ENCODE peak calls at places on chromosomes 4 and X, in six cellular contexts. M is bronchial epithelial cell, A is neural crest cell, X is EL, Y is NCI-H524, T is iPS DF 6.9. Z is an unnamed sample.
A peak's percentile ranks its signal among the peaks of the same experiment; 100 is the strongest.

GRCh38 chr4:36785965-36786364 is 458.6 kb upstream of the NWD2 start:
- DNase-seq in X (no peak), Y (no peak), M (no peak), T (no peak), A (no peak), Z (no peak)

GRCh38 chrX:11334165-11334564 is 41.0 kb downstream of the AMELX start:
- DNase-seq in T (no peak), M (peak; percentile 75), X (no peak), A (no peak), Y (no peak), Z (no peak)

GRCh38 chr4:54541426-54542118 is 116.2 kb upstream of the KIT start:
- DNase-seq in A (no peak), Y (no peak), T (no peak), M (no peak), X (peak; percentile 79), Z (peak; percentile 93)

GRCh38 chr4:140098481-140099132 is 55.4 kb downstream of the MAML3 start:
- DNase-seq in A (no peak), T (no peak), Y (no peak), M (peak; percentile 52), X (peak; percentile 23), Z (peak; percentile 52)

GRCh38 chr4:134807231-134807745 is 605.7 kb upstream of the PABPC4L start:
- DNase-seq in A (no peak), X (no peak), M (no peak), T (no peak), Y (no peak), Z (no peak)

GRCh38 chrX:109632906-109633504 is 8.0 kb upstream of the KCNE5 start:
- DNase-seq in X (peak; percentile 21), Y (peak; percentile 45), M (peak; percentile 5), T (peak; percentile 1), A (peak; percentile 36), Z (peak; percentile 37)

GRCh38 chr4:8738471-8738931 is 133.1 kb downstream of the HMX1 start:
- DNase-seq in T (no peak), M (no peak), X (no peak), A (no peak), Y (no peak), Z (no peak)

GRCh38 chr4:88166608-88167007 is 8.2 kb upstream of the ABCG2 start:
- DNase-seq in T (no peak), Y (no peak), A (no peak), X (no peak), M (no peak), Z (no peak)

GRCh38 chrX:13939741-13940597 is 89.7 kb downstream of the GEMIN8 start:
- DNase-seq in T (no peak), Y (no peak), X (no peak), A (no peak), M (no peak), Z (no peak)

GRCh38 chrX:23637187-23637586 is 30.1 kb upstream of the PRDX4 start:
- DNase-seq in Y (peak; percentile 18), A (no peak), M (no peak), X (no peak), T (no peak), Z (no peak)

GRCh38 chr4:26204249-26204825 is 116.5 kb upstream of the RBPJ start:
- DNase-seq in M (no peak), A (no peak), Y (no peak), X (no peak), T (no peak), Z (no peak)

GRCh38 chrX:133994576-133994975 is 9.2 kb upstream of the GPC3 start:
- DNase-seq in X (no peak), Y (no peak), T (no peak), M (no peak), A (no peak), Z (no peak)

GRCh38 chrX:119654112-119654531 is 38.8 kb downstream of the SEPTIN6 start:
- DNase-seq in A (peak; percentile 1), T (no peak), Y (peak; percentile 2), X (no peak), M (peak; percentile 34), Z (peak; percentile 59)

GRCh38 chr4:163063891-163064290 is 102.8 kb downstream of the NAF1 start:
- DNase-seq in A (no peak), T (no peak), Y (no peak), X (peak; percentile 78), M (peak; percentile 36), Z (peak; percentile 60)

GRCh38 chrX:84467898-84468297 is 34.4 kb downstream of the HDX start:
- DNase-seq in T (no peak), M (no peak), X (no peak), Y (no peak), A (no peak), Z (no peak)

GRCh38 chr4:4488405-4489404 is 53.1 kb downstream of the STX18 start:
- DNase-seq in A (peak; percentile 69), X (peak; percentile 73), T (peak; percentile 33), M (peak; percentile 74), Y (peak; percentile 65), Z (peak; percentile 80)

GRCh38 chrX:26442340-26442739 is 226.4 kb downstream of the MAGEB5 start:
- DNase-seq in X (no peak), A (no peak), M (peak; percentile 2), Y (peak; percentile 69), T (no peak), Z (no peak)

GRCh38 chr4:140152760-140153418 is 1.1 kb downstream of the MAML3 start:
- DNase-seq in X (peak; percentile 46), A (peak; percentile 43), Y (peak; percentile 49), T (no peak), M (peak; percentile 38), Z (peak; percentile 38)

GRCh38 chrX:78746496-78746895 is 1.0 kb upstream of the LPAR4 start:
- DNase-seq in X (no peak), A (no peak), Y (no peak), T (no peak), M (no peak), Z (no peak)

GRCh38 chrX:123860506-123860840 is 620 bp downstream of the XIAP start:
- DNase-seq in A (no peak), Y (peak; percentile 54), T (no peak), M (peak; percentile 34), X (peak; percentile 52), Z (peak; percentile 58)

GRCh38 chr4:88280228-88280795 is 4.0 kb downstream of the PPM1K start:
- DNase-seq in A (no peak), M (no peak), T (no peak), X (no peak), Y (no peak), Z (no peak)

GRCh38 chrX:19964017-19964710 is 26.7 kb downstream of the BCLAF3 start:
- DNase-seq in A (no peak), M (peak; percentile 49), T (no peak), X (no peak), Y (no peak), Z (no peak)

GRCh38 chr4:13244342-13244905 is 239.7 kb downstream of the RAB28 start:
- DNase-seq in M (no peak), X (no peak), A (no peak), T (no peak), Y (no peak), Z (no peak)

GRCh38 chr4:108834787-108835384 is 72.0 kb upstream of the ETNPPL start:
- DNase-seq in T (no peak), Y (peak; percentile 22), M (peak; percentile 76), A (no peak), X (peak; percentile 41), Z (peak; percentile 60)

GRCh38 chr4:169238445-169238844 is 32.3 kb downstream of the SH3RF1 start:
- DNase-seq in A (no peak), T (no peak), X (peak; percentile 62), M (peak; percentile 65), Y (no peak), Z (peak; percentile 75)